ENCODE peak calls at places on chromosomes 4 and X, in four cellular contexts. L is M059J, E is Peyer's patch, J is lung microvascular endothelial cell. O is an unnamed sample.

GRCh38 chrX:149825424-149825823 is 43.7 kb downstream of the MAGEA9 start:
- DNase-seq in L (peak; percentile 27), E (no peak), J (peak; percentile 38), O (no peak)

GRCh38 chr4:26884486-26884988 is 23.9 kb downstream of the STIM2 start:
- DNase-seq in L (no peak), E (no peak), J (no peak), O (no peak)

GRCh38 chr4:55768291-55768690 is 51.3 kb upstream of the EXOC1L start:
- DNase-seq in L (peak; percentile 78), E (no peak), J (peak; percentile 45), O (no peak)

GRCh38 chr4:153593166-153593565 is 90.9 kb upstream of the TLR2 start:
- DNase-seq in L (peak; percentile 10), E (no peak), J (no peak), O (no peak)

GRCh38 chrX:72095370-72095769 is 36.3 kb downstream of the RTL5 start:
- DNase-seq in L (no peak), E (no peak), J (peak; percentile 57), O (no peak)

GRCh38 chrX:1576201-1577101 is 15.0 kb upstream of the AKAP17A start:
- DNase-seq in L (no peak), E (no peak), J (no peak), O (peak; percentile 35)

GRCh38 chrX:110050386-110050785 is 47.5 kb downstream of the TMEM164 start:
- DNase-seq in L (no peak), E (no peak), J (no peak), O (no peak)

GRCh38 chr4:61838072-61838471 is 637.9 kb downstream of the ADGRL3 start:
- DNase-seq in L (no peak), E (no peak), J (no peak), O (no peak)

GRCh38 chr4:82561745-82562552 is at the start of gene TMEM150C:
- DNase-seq in L (peak; percentile 40), E (no peak), J (peak; percentile 33), O (no peak)

GRCh38 chr4:8657381-8657776 is 64.8 kb downstream of the CPZ start:
- DNase-seq in L (no peak), E (no peak), J (no peak), O (no peak)

GRCh38 chr4:4492161-4492847 is 49.5 kb downstream of the STX18 start:
- DNase-seq in L (peak; percentile 20), E (no peak), J (peak; percentile 75), O (no peak)

GRCh38 chrX:57586360-57586759 is 5.5 kb upstream of the ZXDB start:
- DNase-seq in L (no peak), E (no peak), J (no peak), O (no peak)

GRCh38 chr4:86117781-86118302 is 242.0 kb downstream of the MAPK10 start:
- DNase-seq in L (peak; percentile 65), E (no peak), J (no peak), O (no peak)

GRCh38 chr4:131613086-131613823 is 1535.8 kb upstream of the PCDH10 start:
- DNase-seq in L (no peak), E (no peak), J (no peak), O (no peak)

GRCh38 chr4:85909851-85910250 is 434.9 kb downstream of the ARHGAP24 start:
- DNase-seq in L (no peak), E (no peak), J (no peak), O (no peak)

GRCh38 chr4:24568425-24568824 is 15.9 kb downstream of the DHX15 start:
- DNase-seq in L (no peak), E (no peak), J (no peak), O (no peak)

GRCh38 chr4:40264497-40264896 is 67.7 kb downstream of the RHOH start:
- DNase-seq in L (peak; percentile 62), E (no peak), J (no peak), O (no peak)

GRCh38 chrX:15988661-15989603 is 134.3 kb upstream of the AP1S2 start:
- DNase-seq in L (peak; percentile 87), E (no peak), J (no peak), O (no peak)